ENCODE peak calls at places on chromosome 9, in nine cellular contexts. One of them, this sample, is unnamed.

GRCh38 chr9:89195149-89195797 is 16.7 kb upstream of the SHC3 start:
- DNase-seq in adrenal gland: no peak
- DNase-seq in RWPE1: no peak
- DNase-seq in HFFc6: no peak
- DNase-seq in fibroblast of lung: no peak
- DNase-seq in neural progenitor cell: no peak
- DNase-seq in astrocyte of the spinal cord: no peak
- DNase-seq in GM12865: no peak
- DNase-seq in AG10803: no peak
- DNase-seq in this sample: no peak

GRCh38 chr9:93625000-93625399 is 48.6 kb downstream of the PHF2 start:
- DNase-seq in adrenal gland: no peak
- DNase-seq in RWPE1: no peak
- DNase-seq in HFFc6: no peak
- DNase-seq in fibroblast of lung: no peak
- DNase-seq in neural progenitor cell: no peak
- DNase-seq in astrocyte of the spinal cord: no peak
- DNase-seq in GM12865: no peak
- DNase-seq in AG10803: no peak
- DNase-seq in this sample: no peak

GRCh38 chr9:107759009-107759822 is 269.6 kb upstream of the KLF4 start:
- DNase-seq in adrenal gland: no peak
- DNase-seq in RWPE1: no peak
- DNase-seq in HFFc6: no peak
- DNase-seq in fibroblast of lung: no peak
- DNase-seq in neural progenitor cell: no peak
- DNase-seq in astrocyte of the spinal cord: no peak
- DNase-seq in GM12865: peak
- DNase-seq in AG10803: no peak
- DNase-seq in this sample: no peak

GRCh38 chr9:72474676-72475075 is 46.7 kb upstream of the TMC1 start:
- DNase-seq in adrenal gland: no peak
- DNase-seq in RWPE1: no peak
- DNase-seq in HFFc6: peak
- DNase-seq in fibroblast of lung: peak
- DNase-seq in neural progenitor cell: no peak
- DNase-seq in astrocyte of the spinal cord: no peak
- DNase-seq in GM12865: no peak
- DNase-seq in AG10803: no peak
- DNase-seq in this sample: no peak

GRCh38 chr9:122125891-122126331 is 32.8 kb upstream of the TTLL11 start:
- DNase-seq in adrenal gland: no peak
- DNase-seq in RWPE1: peak
- DNase-seq in HFFc6: peak
- DNase-seq in fibroblast of lung: no peak
- DNase-seq in neural progenitor cell: no peak
- DNase-seq in astrocyte of the spinal cord: peak
- DNase-seq in GM12865: no peak
- DNase-seq in AG10803: peak
- DNase-seq in this sample: no peak

GRCh38 chr9:111833941-111834340 is 39.2 kb upstream of the SHOC1 start:
- DNase-seq in adrenal gland: no peak
- DNase-seq in RWPE1: no peak
- DNase-seq in HFFc6: peak
- DNase-seq in fibroblast of lung: peak
- DNase-seq in neural progenitor cell: no peak
- DNase-seq in astrocyte of the spinal cord: no peak
- DNase-seq in GM12865: no peak
- DNase-seq in AG10803: peak
- DNase-seq in this sample: no peak

GRCh38 chr9:99823392-99824377 is 2.0 kb downstream of the NR4A3 start:
- DNase-seq in adrenal gland: peak
- DNase-seq in RWPE1: peak
- DNase-seq in HFFc6: peak
- DNase-seq in fibroblast of lung: peak
- DNase-seq in neural progenitor cell: peak
- DNase-seq in astrocyte of the spinal cord: peak
- DNase-seq in GM12865: peak
- DNase-seq in AG10803: peak
- DNase-seq in this sample: peak

GRCh38 chr9:68872026-68872501 is 141.8 kb downstream of the PRKACG start:
- DNase-seq in adrenal gland: peak
- DNase-seq in RWPE1: no peak
- DNase-seq in HFFc6: no peak
- DNase-seq in fibroblast of lung: no peak
- DNase-seq in neural progenitor cell: peak
- DNase-seq in astrocyte of the spinal cord: no peak
- DNase-seq in GM12865: no peak
- DNase-seq in AG10803: no peak
- DNase-seq in this sample: no peak

GRCh38 chr9:107438211-107439030 is 51.1 kb downstream of the KLF4 start:
- DNase-seq in adrenal gland: no peak
- DNase-seq in RWPE1: no peak
- DNase-seq in HFFc6: no peak
- DNase-seq in fibroblast of lung: no peak
- DNase-seq in neural progenitor cell: peak
- DNase-seq in astrocyte of the spinal cord: no peak
- DNase-seq in GM12865: no peak
- DNase-seq in AG10803: no peak
- DNase-seq in this sample: no peak

GRCh38 chr9:134551657-134552348 is 89.8 kb upstream of the COL5A1 start:
- DNase-seq in adrenal gland: no peak
- DNase-seq in RWPE1: peak
- DNase-seq in HFFc6: peak
- DNase-seq in fibroblast of lung: peak
- DNase-seq in neural progenitor cell: no peak
- DNase-seq in astrocyte of the spinal cord: peak
- DNase-seq in GM12865: no peak
- DNase-seq in AG10803: peak
- DNase-seq in this sample: no peak

GRCh38 chr9:38000735-38001134 is 68.3 kb downstream of the SHB start:
- DNase-seq in adrenal gland: no peak
- DNase-seq in RWPE1: no peak
- DNase-seq in HFFc6: no peak
- DNase-seq in fibroblast of lung: no peak
- DNase-seq in neural progenitor cell: no peak
- DNase-seq in astrocyte of the spinal cord: no peak
- DNase-seq in GM12865: peak
- DNase-seq in AG10803: no peak
- DNase-seq in this sample: no peak

GRCh38 chr9:38001430-38001829 is 67.6 kb downstream of the SHB start:
- DNase-seq in adrenal gland: no peak
- DNase-seq in RWPE1: no peak
- DNase-seq in HFFc6: no peak
- DNase-seq in fibroblast of lung: no peak
- DNase-seq in neural progenitor cell: no peak
- DNase-seq in astrocyte of the spinal cord: no peak
- DNase-seq in GM12865: no peak
- DNase-seq in AG10803: no peak
- DNase-seq in this sample: no peak

GRCh38 chr9:37998881-37999311 is 70.1 kb downstream of the SHB start:
- DNase-seq in adrenal gland: no peak
- DNase-seq in RWPE1: no peak
- DNase-seq in HFFc6: no peak
- DNase-seq in fibroblast of lung: no peak
- DNase-seq in neural progenitor cell: no peak
- DNase-seq in astrocyte of the spinal cord: peak
- DNase-seq in GM12865: no peak
- DNase-seq in AG10803: no peak
- DNase-seq in this sample: no peak

GRCh38 chr9:37999501-38000189 is 69.4 kb downstream of the SHB start:
- DNase-seq in adrenal gland: no peak
- DNase-seq in RWPE1: peak
- DNase-seq in HFFc6: peak
- DNase-seq in fibroblast of lung: no peak
- DNase-seq in neural progenitor cell: peak
- DNase-seq in astrocyte of the spinal cord: no peak
- DNase-seq in GM12865: no peak
- DNase-seq in AG10803: no peak
- DNase-seq in this sample: no peak

DNA sequence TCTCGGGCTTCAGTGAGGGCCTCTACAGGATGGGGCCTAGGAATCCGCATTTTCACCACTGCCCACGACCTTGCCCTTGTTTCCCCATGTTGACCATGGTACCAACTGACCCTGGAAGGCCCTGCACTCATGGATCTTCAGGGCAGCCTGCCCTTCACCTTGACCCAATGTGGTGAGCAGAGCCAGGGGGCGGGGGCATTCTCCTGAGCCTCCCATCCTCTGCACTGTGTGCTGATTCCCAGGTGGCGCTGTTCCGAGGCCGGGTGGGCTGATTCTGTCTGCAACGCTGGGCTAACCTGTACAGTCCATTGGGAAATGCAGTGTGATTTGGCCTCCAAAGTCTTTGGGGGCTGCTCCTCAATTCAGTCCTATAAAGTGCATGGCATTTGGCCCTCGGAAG is 68.7 kb downstream of the SHB start:
- DNase-seq in adrenal gland: no peak
- DNase-seq in RWPE1: no peak
- DNase-seq in HFFc6: no peak
- DNase-seq in fibroblast of lung: no peak
- DNase-seq in neural progenitor cell: no peak
- DNase-seq in astrocyte of the spinal cord: no peak
- DNase-seq in GM12865: no peak
- DNase-seq in AG10803: no peak
- DNase-seq in this sample: no peak
- TF ChIP-seq CTCF in adrenal gland: no peak
- TF ChIP-seq CTCF in RWPE1: no peak
- TF ChIP-seq CTCF in HFFc6: peak
- TF ChIP-seq CTCF in fibroblast of lung: no peak
- TF ChIP-seq CTCF in neural progenitor cell: peak
- TF ChIP-seq CTCF in astrocyte of the spinal cord: peak
- TF ChIP-seq CTCF in GM12865: no peak
- TF ChIP-seq CTCF in AG10803: no peak
- TF ChIP-seq CTCF in this sample: no peak

GRCh38 chr9:127497656-127498290 is 46.5 kb downstream of the LRSAM1 start:
- DNase-seq in adrenal gland: no peak
- DNase-seq in RWPE1: no peak
- DNase-seq in HFFc6: no peak
- DNase-seq in fibroblast of lung: no peak
- DNase-seq in neural progenitor cell: no peak
- DNase-seq in astrocyte of the spinal cord: no peak
- DNase-seq in GM12865: no peak
- DNase-seq in AG10803: no peak
- DNase-seq in this sample: no peak

GRCh38 chr9:127496974-127497373 is 45.7 kb downstream of the LRSAM1 start:
- DNase-seq in adrenal gland: peak
- DNase-seq in RWPE1: no peak
- DNase-seq in HFFc6: no peak
- DNase-seq in fibroblast of lung: no peak
- DNase-seq in neural progenitor cell: no peak
- DNase-seq in astrocyte of the spinal cord: no peak
- DNase-seq in GM12865: no peak
- DNase-seq in AG10803: no peak
- DNase-seq in this sample: no peak

GRCh38 chr9:127494304-127494702 is 43.0 kb downstream of the LRSAM1 start:
- DNase-seq in adrenal gland: peak
- DNase-seq in RWPE1: peak
- DNase-seq in HFFc6: no peak
- DNase-seq in fibroblast of lung: no peak
- DNase-seq in neural progenitor cell: no peak
- DNase-seq in astrocyte of the spinal cord: no peak
- DNase-seq in GM12865: no peak
- DNase-seq in AG10803: no peak
- DNase-seq in this sample: no peak

GRCh38 chr9:127493592-127494303 is 42.4 kb downstream of the LRSAM1 start:
- DNase-seq in adrenal gland: peak
- DNase-seq in RWPE1: no peak
- DNase-seq in HFFc6: no peak
- DNase-seq in fibroblast of lung: no peak
- DNase-seq in neural progenitor cell: no peak
- DNase-seq in astrocyte of the spinal cord: no peak
- DNase-seq in GM12865: no peak
- DNase-seq in AG10803: no peak
- DNase-seq in this sample: no peak

GRCh38 chr9:127495884-127496555 is 44.7 kb downstream of the LRSAM1 start:
- DNase-seq in adrenal gland: peak
- DNase-seq in RWPE1: no peak
- DNase-seq in HFFc6: no peak
- DNase-seq in fibroblast of lung: no peak
- DNase-seq in neural progenitor cell: no peak
- DNase-seq in astrocyte of the spinal cord: no peak
- DNase-seq in GM12865: no peak
- DNase-seq in AG10803: no peak
- DNase-seq in this sample: no peak
- TF ChIP-seq CTCF in adrenal gland: no peak
- TF ChIP-seq CTCF in RWPE1: no peak
- TF ChIP-seq CTCF in HFFc6: peak
- TF ChIP-seq CTCF in fibroblast of lung: no peak
- TF ChIP-seq CTCF in neural progenitor cell: no peak
- TF ChIP-seq CTCF in astrocyte of the spinal cord: no peak
- TF ChIP-seq CTCF in GM12865: no peak
- TF ChIP-seq CTCF in AG10803: no peak
- TF ChIP-seq CTCF in this sample: no peak

DNA sequence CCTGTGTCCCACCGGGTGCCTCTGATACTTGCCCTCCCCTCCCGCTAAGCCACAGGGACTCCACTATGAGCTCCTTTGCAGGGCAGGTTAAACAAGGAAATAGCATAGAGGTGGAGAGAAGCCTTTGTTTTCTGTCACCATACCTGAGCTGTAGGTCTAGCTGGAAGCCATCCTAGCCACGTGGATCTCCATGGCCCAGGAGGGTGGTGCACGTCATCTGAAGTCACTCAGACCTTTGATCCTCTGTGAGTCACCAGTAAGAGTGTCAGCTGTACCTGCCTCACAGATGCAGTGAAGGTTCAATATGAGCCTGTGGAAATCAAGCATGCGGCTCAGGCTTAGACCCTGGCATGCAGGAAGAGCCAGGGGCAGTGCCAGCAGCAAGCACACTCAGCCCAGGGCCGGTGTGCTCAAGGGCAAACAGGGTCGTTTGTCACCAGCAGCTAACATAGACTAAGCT is 55.1 kb downstream of the ASS1 start:
- DNase-seq in adrenal gland: peak
- DNase-seq in RWPE1: peak
- DNase-seq in HFFc6: no peak
- DNase-seq in fibroblast of lung: no peak
- DNase-seq in neural progenitor cell: no peak
- DNase-seq in astrocyte of the spinal cord: no peak
- DNase-seq in GM12865: no peak
- DNase-seq in AG10803: no peak
- DNase-seq in this sample: no peak
- TF ChIP-seq CTCF in adrenal gland: no peak
- TF ChIP-seq CTCF in RWPE1: no peak
- TF ChIP-seq CTCF in HFFc6: no peak
- TF ChIP-seq CTCF in fibroblast of lung: no peak
- TF ChIP-seq CTCF in neural progenitor cell: no peak
- TF ChIP-seq CTCF in astrocyte of the spinal cord: no peak
- TF ChIP-seq CTCF in GM12865: no peak
- TF ChIP-seq CTCF in AG10803: no peak
- TF ChIP-seq CTCF in this sample: no peak

DNA sequence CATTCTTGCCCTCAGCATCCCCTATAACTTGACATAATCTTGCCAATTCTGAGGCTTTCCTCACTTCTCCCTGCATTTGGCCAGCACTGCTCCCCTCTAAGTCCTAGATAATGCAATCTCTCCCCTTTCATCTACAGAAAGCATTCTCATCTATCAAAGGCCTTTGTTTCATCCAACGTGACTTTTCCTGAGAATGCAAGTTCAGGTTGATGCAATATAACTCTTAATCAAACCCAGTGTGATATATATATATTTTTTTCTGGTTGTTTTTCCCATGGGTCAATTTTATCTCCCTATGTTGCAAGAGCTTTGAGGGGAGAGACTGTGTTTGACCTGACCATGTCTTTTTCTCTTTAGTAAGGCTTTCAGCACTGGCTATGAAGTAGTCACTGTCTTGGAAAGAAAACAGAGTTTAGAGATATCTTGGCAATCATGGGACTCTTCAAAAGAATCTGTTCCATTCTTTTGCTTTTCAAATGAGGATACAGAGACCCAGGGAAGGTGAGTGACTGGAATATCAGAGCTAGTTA is 268.6 kb downstream of the TRPM3 start:
- DNase-seq in adrenal gland: no peak
- DNase-seq in RWPE1: no peak
- DNase-seq in HFFc6: no peak
- DNase-seq in fibroblast of lung: no peak
- DNase-seq in neural progenitor cell: no peak
- DNase-seq in astrocyte of the spinal cord: no peak
- DNase-seq in GM12865: no peak
- DNase-seq in AG10803: no peak
- DNase-seq in this sample: no peak
- TF ChIP-seq CTCF in adrenal gland: no peak
- TF ChIP-seq CTCF in RWPE1: no peak
- TF ChIP-seq CTCF in HFFc6: no peak
- TF ChIP-seq CTCF in fibroblast of lung: no peak
- TF ChIP-seq CTCF in neural progenitor cell: no peak
- TF ChIP-seq CTCF in astrocyte of the spinal cord: no peak
- TF ChIP-seq CTCF in GM12865: no peak
- TF ChIP-seq CTCF in AG10803: no peak
- TF ChIP-seq CTCF in this sample: no peak